ENCODE peak calls at places on chromosome 11, in ten cellular contexts. O is IMR-90, E is stomach, G is upper lobe of left lung, F is heart left ventricle, L is adrenal gland, J is sigmoid colon, D is tibial nerve, H is spleen, K is ovary. C is an unnamed sample.

GRCh38 chr11:88383446-88383845 is 45.9 kb upstream of the CTSC start:
- DNase-seq in O (no peak), E (no peak), G (no peak), F (no peak), L (no peak), J (no peak), D (no peak), H (no peak), K (no peak), C (no peak)

GRCh38 chr11:107683807-107684206 is 28.0 kb downstream of the SLN start:
- DNase-seq in O (no peak), E (no peak), G (no peak), F (no peak), L (no peak), J (no peak), D (no peak), H (no peak), K (no peak), C (no peak)

GRCh38 chr11:43574949-43575915 is 105.3 kb upstream of the HSD17B12 start:
- DNase-seq in O (peak; percentile 82), E (no peak), G (no peak), F (peak; percentile 40), L (no peak), J (peak; percentile 68), D (no peak), H (no peak), K (peak; percentile 64), C (no peak)

GRCh38 chr11:66080055-66080817 is 10.2 kb downstream of the PACS1 start:
- DNase-seq in O (peak; percentile 82), E (peak; percentile 51), G (peak; percentile 62), F (peak; percentile 64), L (peak; percentile 69), J (peak; percentile 85), D (peak; percentile 56), H (no peak), K (no peak), C (peak; percentile 53)

GRCh38 chr11:83408946-83409345 is 122.8 kb upstream of the CCDC90B start:
- DNase-seq in O (no peak), E (no peak), G (no peak), F (no peak), L (no peak), J (no peak), D (no peak), H (no peak), K (no peak), C (no peak)

GRCh38 chr11:83007909-83008580 is 63.7 kb downstream of the RAB30 start:
- DNase-seq in O (peak; percentile 24), E (peak; percentile 73), G (peak; percentile 60), F (peak; percentile 75), L (peak; percentile 79), J (no peak), D (no peak), H (peak; percentile 79), K (peak; percentile 89), C (no peak)

GRCh38 chr11:68338041-68338800 is 25.8 kb downstream of the LRP5 start:
- DNase-seq in O (peak; percentile 72), E (no peak), G (no peak), F (peak; percentile 59), L (peak; percentile 80), J (no peak), D (no peak), H (no peak), K (no peak), C (no peak)

GRCh38 chr11:16252373-16252772 is 104.0 kb downstream of the SOX6 start:
- DNase-seq in O (peak; percentile 23), E (no peak), G (no peak), F (no peak), L (no peak), J (no peak), D (no peak), H (no peak), K (no peak), C (no peak)

GRCh38 chr11:28674432-28675076 is 566.4 kb downstream of the METTL15 start:
- DNase-seq in O (peak; percentile 67), E (no peak), G (no peak), F (no peak), L (no peak), J (no peak), D (no peak), H (no peak), K (no peak), C (no peak)

DNA sequence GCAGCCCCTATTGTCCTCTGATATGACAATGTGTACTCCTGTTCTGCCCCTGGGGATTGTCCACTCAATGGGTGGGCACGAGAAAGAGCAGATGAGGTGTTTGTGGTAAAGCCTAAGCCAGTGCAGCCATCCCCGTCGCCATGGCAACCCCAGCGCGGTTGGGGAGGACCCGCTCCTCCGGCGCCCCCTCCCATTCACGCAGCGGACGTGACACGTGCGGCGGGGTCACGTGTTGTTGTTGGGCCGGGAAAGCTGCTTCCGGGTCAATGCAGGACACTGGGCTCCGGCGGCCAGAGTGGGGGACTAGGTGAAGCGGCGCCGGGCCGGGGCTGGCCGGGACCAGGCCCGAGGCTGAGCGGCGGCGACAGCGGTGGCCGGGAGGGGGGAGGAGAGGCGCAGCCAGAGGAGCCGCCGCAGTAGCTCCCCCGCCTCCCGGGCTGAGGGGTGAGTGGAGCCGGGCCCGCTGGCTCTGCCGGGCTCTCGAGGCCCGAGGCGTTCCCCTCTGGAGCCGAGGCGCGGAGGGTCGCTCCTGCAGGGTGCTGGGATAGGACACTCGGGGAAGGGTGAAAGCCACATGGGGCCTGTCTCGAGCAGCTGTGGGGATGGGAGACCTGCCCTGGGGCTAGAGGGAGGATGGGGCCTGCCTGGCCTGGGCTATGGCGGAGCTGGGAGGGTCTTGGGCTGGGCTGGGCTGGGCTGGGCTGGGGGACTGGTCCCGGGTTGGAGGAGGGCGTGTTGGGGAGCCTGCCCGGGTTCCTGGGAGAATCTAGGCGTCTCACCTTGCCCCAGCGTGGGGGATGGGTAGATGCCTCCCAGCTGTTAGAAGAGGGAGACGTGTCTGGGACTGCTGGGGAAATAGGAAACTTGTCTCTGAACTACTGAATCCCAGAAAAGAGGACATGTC is at the start of gene TBCEL:
- DNase-seq in O (peak; percentile 79), E (peak; percentile 77), G (peak; percentile 86), F (peak; percentile 91), L (peak; percentile 90), J (peak; percentile 91), D (peak; percentile 82), H (peak; percentile 96), K (peak; percentile 95), C (peak; percentile 81)
- TF ChIP-seq POLR2A in O (peak; percentile 49), E (no peak), G (no peak), F (peak; percentile 37), L (peak; percentile 64), J (no peak), D (no peak), H (no peak), K (no peak), C (peak; percentile 20)

DNA sequence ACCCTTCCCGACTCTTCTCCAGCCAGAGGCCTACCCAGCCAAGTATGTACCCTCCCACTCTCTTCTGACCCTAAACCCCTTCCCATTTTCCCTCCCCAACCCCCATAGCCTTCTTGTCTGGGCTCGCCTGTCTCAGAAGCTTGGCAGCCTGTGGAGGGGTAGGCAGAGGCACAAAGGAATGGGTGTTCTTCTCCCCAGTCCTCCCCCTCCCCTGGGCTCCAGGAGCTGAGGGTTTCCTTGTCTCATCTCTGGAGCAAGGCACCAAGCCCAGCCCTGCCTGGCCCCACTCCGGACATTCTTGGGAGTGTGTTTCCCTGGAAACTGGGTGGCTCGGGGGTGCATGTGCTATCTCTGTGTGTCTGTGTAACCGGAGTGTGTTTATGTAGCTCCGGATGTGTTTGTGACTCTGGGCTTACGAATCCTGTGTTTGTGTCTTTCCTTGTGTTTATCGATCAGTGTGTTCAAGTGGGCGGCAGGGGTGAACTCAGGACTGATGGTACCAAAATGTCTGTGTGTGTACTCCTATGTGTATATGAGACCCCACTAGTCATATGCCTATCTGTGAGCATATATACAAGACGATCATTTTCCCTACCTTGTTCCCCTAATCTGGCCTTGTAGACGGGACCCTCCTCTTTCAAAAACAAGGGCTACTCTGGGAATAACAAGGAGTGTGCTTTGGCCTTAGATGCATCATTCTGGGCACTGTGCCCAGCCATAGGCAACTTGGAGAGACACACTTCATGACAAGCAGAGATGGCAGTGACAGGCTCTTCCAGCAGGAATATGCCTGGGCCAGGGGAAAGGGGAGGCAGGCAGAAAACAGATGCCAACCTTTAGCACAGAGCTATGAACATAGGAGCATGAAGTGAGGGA is 10.9 kb downstream of the PHLDB1 start:
- DNase-seq in O (peak; percentile 96), E (peak; percentile 44), G (peak; percentile 49), F (peak; percentile 88), L (peak; percentile 58), J (peak; percentile 90), D (peak; percentile 62), H (peak; percentile 74), K (peak; percentile 84), C (no peak)
- TF ChIP-seq POLR2A in O (peak; percentile 50), E (no peak), G (no peak), F (no peak), L (no peak), J (no peak), D (no peak), H (no peak), K (no peak), C (no peak)

DNA sequence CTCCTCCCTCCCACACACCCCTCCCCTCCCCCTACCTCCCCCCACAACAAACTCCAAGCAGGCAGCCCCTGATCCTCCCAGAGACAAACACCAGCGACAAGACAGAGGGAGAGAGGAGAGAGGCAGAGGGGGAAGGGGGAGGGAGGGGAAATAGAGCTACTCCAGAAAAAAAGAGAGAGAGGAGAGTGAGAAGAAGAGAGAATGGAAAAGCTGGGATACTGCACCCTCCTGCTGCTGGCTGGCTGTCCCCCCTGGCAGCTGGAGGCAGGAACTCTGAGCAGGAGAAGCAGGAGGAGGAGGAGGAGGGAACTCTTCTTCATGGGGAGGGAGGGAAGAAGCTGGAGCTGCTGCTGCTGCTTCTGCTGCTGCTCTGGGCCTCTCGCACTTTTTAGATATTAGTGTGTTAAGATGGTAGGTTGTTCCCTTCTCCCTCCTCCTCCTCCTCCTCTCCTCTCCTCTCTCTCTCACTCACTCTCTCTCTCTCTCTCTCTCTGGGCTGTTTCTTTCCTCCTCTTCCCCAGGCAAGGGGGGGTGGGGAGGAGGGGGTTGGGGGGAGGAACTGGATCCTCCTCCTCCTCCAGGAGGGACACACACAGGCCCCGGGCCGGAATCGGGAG is 435 bp downstream of the PHF21A start:
- DNase-seq in O (peak; percentile 78), E (peak; percentile 43), G (peak; percentile 45), F (peak; percentile 55), L (peak; percentile 94), J (peak; percentile 80), D (peak; percentile 28), H (peak; percentile 74), K (peak; percentile 66), C (peak; percentile 77)
- TF ChIP-seq POLR2A in O (no peak), E (no peak), G (no peak), F (no peak), L (peak; percentile 80), J (peak; percentile 15), D (no peak), H (no peak), K (no peak), C (peak; percentile 18)

DNA sequence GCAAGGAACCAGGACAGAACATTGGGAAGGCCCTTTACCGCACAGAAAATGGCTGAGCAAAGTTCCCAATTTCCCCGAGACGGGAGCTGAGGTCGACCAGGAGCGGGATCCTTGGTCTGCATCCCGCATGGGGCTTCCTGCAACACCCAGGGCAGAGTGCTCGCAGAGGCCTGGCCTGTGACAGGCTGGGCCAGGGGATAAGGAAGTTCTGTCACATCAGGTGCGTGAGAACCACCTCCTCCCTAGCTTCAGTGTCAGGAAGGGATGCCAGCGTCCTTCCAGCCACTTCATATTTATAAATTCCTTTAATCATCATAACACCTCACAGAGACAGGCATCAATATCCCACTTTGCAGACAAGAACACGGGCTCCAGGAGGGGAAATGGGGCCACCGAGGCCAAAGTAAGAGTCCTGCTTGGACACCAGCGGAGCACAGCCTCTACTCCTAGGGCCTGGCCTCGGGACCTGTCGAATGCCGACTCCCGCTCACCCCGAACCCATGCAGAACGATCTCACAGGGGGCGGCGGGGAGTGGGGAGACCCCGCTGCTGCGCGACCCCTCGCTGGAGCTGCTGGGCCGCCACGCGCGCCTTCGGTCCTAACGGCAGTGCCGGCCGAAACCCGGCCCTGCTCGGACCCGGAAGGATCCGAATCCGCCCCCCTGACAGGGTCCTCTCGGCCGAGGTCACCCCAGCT is 535 bp downstream of the BET1L start:
- DNase-seq in O (no peak), E (peak; percentile 40), G (peak; percentile 52), F (peak; percentile 54), L (no peak), J (peak; percentile 73), D (no peak), H (peak; percentile 86), K (no peak), C (no peak)
- TF ChIP-seq POLR2A in O (no peak), E (no peak), G (no peak), F (no peak), L (no peak), J (no peak), D (no peak), H (no peak), K (no peak), C (no peak)